ENCODE peak calls at places on chromosomes 13 and 19, in five cellular contexts. N is naive thymus-derived CD8-positive, alpha-beta T cell; S is stimulated activated CD8-positive, alpha-beta memory T cell treated with anti-CD3 and anti-CD28 coated beads, Interleukin-7, amount 100 ng/mL, for 1 hour; M is stimulated activated CD4-positive, alpha-beta T cell treated with anti-CD3 and anti-CD28 coated beads, Interleukin-2, amount 100 ng/mL, for 24 hours; I is activated CD4-positive, CD25-positive, alpha-beta regulatory T cell. Y is an unnamed sample.

GRCh38 chr13:50529154-50529882 is 314.2 kb downstream of the DLEU7 start:
- DNase-seq in M (no peak), S (no peak), N (no peak), I (no peak), Y (no peak)

GRCh38 chr19:10965398-10965797 is 4.6 kb downstream of the SMARCA4 start:
- DNase-seq in M (no peak), N (no peak), S (no peak), I (no peak), Y (no peak)

GRCh38 chr19:10510301-10510802 is 6.9 kb downstream of the S1PR5 start:
- DNase-seq in I (no peak), S (no peak), M (peak), N (peak), Y (no peak)

GRCh38 chr13:35888327-35888940 is 242.7 kb downstream of the DCLK1 start:
- DNase-seq in I (no peak), S (no peak), N (no peak), M (no peak), Y (no peak)

GRCh38 chr13:90680826-90681225 is 666.7 kb upstream of the MIR17HG start:
- DNase-seq in I (no peak), S (no peak), N (no peak), M (no peak), Y (no peak)

GRCh38 chr13:113646921-113647340 is 11.1 kb downstream of the ATP4B start:
- DNase-seq in N (peak), S (no peak), I (no peak), M (no peak), Y (no peak)

GRCh38 chr13:74710006-74710405 is 575.8 kb upstream of the KLF12 start:
- DNase-seq in I (no peak), M (no peak), S (no peak), N (no peak), Y (no peak)

GRCh38 chr19:46371371-46371901 is 24.5 kb downstream of the PPP5C start:
- DNase-seq in S (no peak), I (no peak), N (peak), M (no peak), Y (no peak)

GRCh38 chr13:98533912-98534311 is 43.0 kb downstream of the STK24 start:
- DNase-seq in M (no peak), S (no peak), I (no peak), N (no peak), Y (no peak)

GRCh38 chr19:13015361-13016231 is 20.3 kb downstream of the NFIX start:
- DNase-seq in S (no peak), M (no peak), N (no peak), I (no peak), Y (no peak)

GRCh38 chr13:51502206-51502651 is 49.4 kb upstream of the INTS6 start:
- DNase-seq in N (no peak), I (no peak), M (peak), S (no peak), Y (peak)

GRCh38 chr13:25295228-25295627 is 6.2 kb upstream of the NUP58 start:
- DNase-seq in M (no peak), S (no peak), N (no peak), I (no peak), Y (no peak)

GRCh38 chr19:28324275-28325060 is 888.5 kb downstream of the UQCRFS1 start:
- DNase-seq in M (no peak), I (no peak), N (no peak), S (no peak), Y (no peak)

GRCh38 chr13:30191491-30192100 is 115.8 kb downstream of the KATNAL1 start:
- DNase-seq in S (no peak), M (no peak), I (no peak), N (no peak), Y (no peak)

GRCh38 chr19:40690050-40690698 is at the start of gene NUMBL:
- DNase-seq in N (no peak), I (no peak), M (no peak), S (no peak), Y (no peak)

GRCh38 chr13:93038187-93038586 is 188.4 kb upstream of the GPC6 start:
- DNase-seq in I (no peak), S (no peak), M (no peak), N (no peak), Y (no peak)

GRCh38 chr19:51200071-51200470 is 24.8 kb upstream of the CD33 start:
- DNase-seq in N (no peak), S (no peak), I (no peak), M (no peak), Y (no peak)

Y was measured in GM12864.